ENCODE peak calls at places on chromosomes 16 and 17, in nine cellular contexts. K is HFF-Myc, D is fibroblast of villous mesenchyme, X is adrenal gland, T is AG04449, U is astrocyte of the cerebellum, I is OCI-LY7, W is choroid plexus epithelial cell, V is heart left ventricle. C is an unnamed sample.

GRCh38 chr17:13601776-13602551 is at the start of gene HS3ST3A1:
- DNase-seq in W (peak), V (peak), U (peak), I (no peak), X (peak), K (peak), T (no peak), D (peak), C (no peak)

GRCh38 chr16:68732068-68732680 is 4.9 kb upstream of the CDH1 start:
- DNase-seq in W (peak), X (no peak), K (no peak), U (no peak), I (no peak), V (no peak), T (no peak), D (no peak), C (no peak)

GRCh38 chr16:73131153-73131862 is 83.4 kb upstream of the ZFHX3 start:
- DNase-seq in I (no peak), U (no peak), D (no peak), X (no peak), T (no peak), K (no peak), W (peak), V (no peak), C (no peak)

GRCh38 chr17:8408371-8408770 is 10.7 kb upstream of the RNF222 start:
- DNase-seq in I (no peak), T (no peak), K (no peak), V (no peak), W (no peak), X (no peak), U (no peak), D (no peak), C (no peak)

GRCh38 chr16:87062569-87063442 is 254.4 kb downstream of the C16orf95 start:
- DNase-seq in U (peak), T (no peak), X (peak), D (peak), V (peak), W (peak), K (no peak), I (peak), C (peak)

GRCh38 chr16:57245472-57246113 is 534 bp downstream of the ARL2BP start:
- DNase-seq in X (peak), K (no peak), D (no peak), V (peak), W (peak), T (no peak), U (no peak), I (no peak), C (no peak)

GRCh38 chr17:34135841-34136240 is 119.2 kb upstream of the CCL2 start:
- DNase-seq in W (no peak), X (no peak), V (no peak), D (no peak), T (no peak), K (no peak), I (no peak), U (no peak), C (no peak)

GRCh38 chr17:72175787-72176515 is 55.1 kb downstream of the SOX9 start:
- DNase-seq in U (no peak), K (no peak), D (no peak), V (no peak), T (no peak), X (no peak), W (no peak), I (no peak), C (no peak)

GRCh38 chr17:67020293-67020766 is 24.0 kb upstream of the CACNG1 start:
- DNase-seq in T (no peak), X (no peak), V (no peak), W (no peak), I (no peak), K (no peak), U (no peak), D (no peak), C (no peak)

GRCh38 chr17:20896153-20896649 is 146.6 kb downstream of the USP22 start:
- DNase-seq in X (peak), W (peak), V (peak), D (no peak), T (no peak), U (no peak), K (no peak), I (no peak), C (no peak)

GRCh38 chr16:8899709-8900317 is 17.7 kb downstream of the LITAFD start:
- DNase-seq in D (no peak), K (no peak), I (no peak), U (no peak), T (no peak), V (no peak), W (no peak), X (no peak), C (no peak)

GRCh38 chr17:49696233-49696761 is 11.5 kb downstream of the SLC35B1 start:
- DNase-seq in D (no peak), W (no peak), I (no peak), X (no peak), T (no peak), U (no peak), K (no peak), V (no peak), C (no peak)

GRCh38 chr16:27387724-27388123 is 14.2 kb upstream of the IL21R start:
- DNase-seq in U (no peak), X (no peak), K (no peak), T (no peak), V (no peak), I (no peak), W (peak), D (no peak), C (no peak)

GRCh38 chr17:57924677-57925076 is 30.5 kb downstream of the CUEDC1 start:
- DNase-seq in I (no peak), V (no peak), X (no peak), K (no peak), U (no peak), T (no peak), D (no peak), W (no peak), C (no peak)

GRCh38 chr16:396605-397004 is 394 bp upstream of the NME4 start:
- DNase-seq in I (no peak), U (no peak), X (peak), V (no peak), D (peak), K (no peak), T (no peak), W (peak), C (no peak)

GRCh38 chr17:82940226-82941020 is 100.6 kb upstream of the ZNF750 start:
- DNase-seq in D (no peak), X (no peak), U (no peak), I (no peak), V (peak), W (no peak), T (no peak), K (no peak), C (no peak)

GRCh38 chr16:81702506-81702905 is 76.6 kb upstream of the PLCG2 start:
- DNase-seq in U (no peak), X (no peak), I (no peak), W (no peak), V (no peak), K (no peak), T (no peak), D (no peak), C (no peak)

GRCh38 chr16:27851586-27851985 is 211.9 kb downstream of the GSG1L start:
- DNase-seq in X (no peak), I (no peak), K (no peak), D (no peak), W (no peak), T (no peak), V (no peak), U (no peak), C (no peak)

GRCh38 chr16:57009641-57010170 is 20.3 kb downstream of the NLRC5 start:
- DNase-seq in K (no peak), V (no peak), I (no peak), D (no peak), W (no peak), U (no peak), T (no peak), X (no peak), C (no peak)

GRCh38 chr16:24189941-24190340 is 66.2 kb upstream of the CACNG3 start:
- DNase-seq in T (no peak), W (no peak), I (no peak), D (no peak), K (no peak), X (no peak), U (no peak), V (no peak), C (no peak)

GRCh38 chr16:8919934-8920465 is 37.8 kb downstream of the LITAFD start:
- DNase-seq in I (no peak), X (no peak), T (no peak), W (no peak), K (no peak), U (no peak), D (no peak), V (no peak), C (no peak)

GRCh38 chr16:85460252-85460982 is 152.7 kb upstream of the GSE1 start:
- DNase-seq in D (peak), T (no peak), U (no peak), W (peak), X (no peak), K (no peak), I (no peak), V (no peak), C (no peak)

GRCh38 chr17:40499551-40500189 is 1.8 kb downstream of the TNS4 start:
- DNase-seq in K (no peak), X (peak), T (no peak), U (no peak), W (peak), I (no peak), D (peak), V (peak), C (no peak)

GRCh38 chr17:77353684-77354419 is 213.1 kb downstream of the SEC14L1 start:
- DNase-seq in U (no peak), I (no peak), D (no peak), T (no peak), K (no peak), X (peak), W (no peak), V (peak), C (no peak)

GRCh38 chr16:19898924-19899604 is 14.4 kb upstream of the GPRC5B start:
- DNase-seq in X (peak), T (no peak), U (peak), K (peak), I (peak), V (no peak), W (peak), D (peak), C (no peak)

GRCh38 chr17:7015587-7016020 is 3.2 kb downstream of the RNASEK start:
- DNase-seq in U (no peak), W (no peak), V (no peak), X (peak), D (no peak), K (no peak), I (no peak), T (no peak), C (no peak)

GRCh38 chr17:75981019-75981615 is 2.1 kb downstream of the TEN1 start:
- DNase-seq in V (no peak), W (no peak), U (no peak), T (no peak), I (no peak), D (no peak), K (no peak), X (no peak), C (no peak)

GRCh38 chr17:38403491-38403890 is 24.8 kb upstream of the ARHGAP23 start:
- DNase-seq in X (no peak), U (no peak), V (no peak), T (no peak), W (peak), I (no peak), D (peak), K (no peak), C (no peak)

GRCh38 chr17:32253117-32253611 is 12.5 kb upstream of the RHBDL3 start:
- DNase-seq in W (peak), V (peak), D (peak), I (peak), T (no peak), K (peak), U (peak), X (peak), C (peak)

GRCh38 chr16:11978080-11978479 is 1.5 kb downstream of the SNX29 start:
- DNase-seq in T (no peak), X (no peak), D (no peak), K (no peak), U (no peak), I (peak), W (no peak), V (no peak), C (no peak)

GRCh38 chr17:33201255-33201654 is 91.8 kb downstream of the ASIC2 start:
- DNase-seq in T (no peak), W (no peak), X (no peak), K (no peak), D (no peak), V (no peak), U (no peak), I (no peak), C (no peak)

GRCh38 chr16:13909872-13910303 is 10.1 kb upstream of the ERCC4 start:
- DNase-seq in V (peak), X (peak), T (peak), K (no peak), W (peak), U (peak), I (no peak), D (peak), C (no peak)

GRCh38 chr16:88905563-88905962 is 39.1 kb upstream of the PABPN1L start:
- DNase-seq in V (no peak), X (no peak), T (no peak), D (no peak), W (no peak), U (no peak), K (no peak), I (peak), C (no peak)

GRCh38 chr17:1078831-1079561 is 82.1 kb downstream of the TIMM22 start:
- DNase-seq in V (peak), D (no peak), I (no peak), K (no peak), T (no peak), X (peak), U (no peak), W (no peak), C (no peak)

GRCh38 chr16:21104124-21104860 is 46.4 kb downstream of the DNAH3 start:
- DNase-seq in U (peak), X (no peak), D (peak), K (no peak), W (peak), I (no peak), V (no peak), T (no peak), C (no peak)

GRCh38 chr17:2365132-2365531 is 27.8 kb downstream of the SGSM2 start:
- DNase-seq in K (no peak), D (no peak), W (no peak), X (no peak), U (no peak), I (no peak), T (no peak), V (no peak), C (no peak)

GRCh38 chr17:18167421-18167820 is 16.2 kb upstream of the ALKBH5 start:
- DNase-seq in K (no peak), I (no peak), U (no peak), W (no peak), V (no peak), T (no peak), D (no peak), X (no peak), C (no peak)

GRCh38 chr16:70255584-70255983 is 3.8 kb upstream of the EXOSC6 start:
- DNase-seq in X (no peak), V (no peak), T (no peak), I (no peak), U (no peak), K (no peak), W (no peak), D (no peak), C (no peak)

GRCh38 chr16:70254965-70255286 is 3.2 kb upstream of the EXOSC6 start:
- DNase-seq in T (no peak), X (no peak), D (no peak), U (no peak), W (no peak), V (no peak), K (no peak), I (no peak), C (no peak)

GRCh38 chr16:70252355-70252988 is 732 bp upstream of the EXOSC6 start:
- DNase-seq in U (no peak), W (peak), X (no peak), K (no peak), I (peak), T (no peak), V (no peak), D (peak), C (no peak)

GRCh38 chr16:70253291-70254094 is 1.8 kb upstream of the EXOSC6 start:
- DNase-seq in D (peak), I (peak), U (no peak), V (no peak), T (no peak), X (no peak), K (peak), W (peak), C (no peak)

DNA sequence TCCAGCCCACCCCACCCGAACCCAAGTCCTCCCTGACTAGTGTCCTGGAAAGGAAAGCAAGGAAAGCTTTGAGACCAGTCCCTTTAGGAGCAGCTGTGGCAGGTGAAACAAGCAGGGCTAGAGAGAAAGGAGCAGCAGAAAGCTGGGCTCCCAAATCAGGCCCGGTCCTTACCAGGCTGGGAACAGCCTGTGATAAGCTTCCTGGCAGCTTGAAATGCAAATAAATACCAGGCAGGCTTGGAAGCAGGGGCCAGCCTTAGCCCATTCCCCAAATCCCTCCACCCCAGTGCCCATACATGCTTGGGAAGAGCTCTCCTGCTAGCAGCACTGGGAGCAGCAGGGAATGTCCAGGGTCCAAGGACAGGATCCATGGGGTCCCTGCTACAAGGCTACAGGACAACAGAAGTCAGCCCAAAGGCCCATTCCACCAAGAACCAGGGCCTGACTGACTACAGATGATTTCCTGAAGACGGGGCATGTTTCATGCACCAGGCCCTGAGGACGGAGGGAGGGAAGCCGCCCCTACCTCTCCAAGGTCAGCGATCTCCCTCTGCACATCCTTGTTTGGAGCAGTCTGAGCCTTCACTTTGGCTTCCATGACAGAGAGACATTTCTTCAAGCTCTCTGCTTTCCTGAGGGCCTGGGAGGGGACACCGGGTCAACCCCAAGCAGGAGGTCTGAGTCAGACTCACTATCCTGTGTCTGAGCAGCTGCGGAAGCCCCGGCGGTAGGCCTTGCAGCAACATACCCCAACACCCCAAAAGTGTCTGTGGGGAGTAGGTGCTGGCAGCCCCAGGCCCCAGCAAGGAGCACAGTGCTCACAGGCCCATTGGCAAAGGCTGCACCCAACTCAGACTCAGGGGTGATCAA is 2.6 kb upstream of the EXOSC6 start:
- DNase-seq in I (no peak), T (no peak), D (no peak), W (peak), X (no peak), V (no peak), K (no peak), U (no peak), C (no peak)
- TF ChIP-seq CTCF in I (peak), T (no peak), D (no peak), W (no peak), X (no peak), V (no peak), K (no peak), U (no peak), C (no peak)

GRCh38 chr17:64775701-64776570 is 113.8 kb upstream of the SMURF2 start:
- DNase-seq in W (no peak), X (no peak), U (no peak), D (no peak), K (no peak), V (no peak), I (no peak), T (no peak), C (no peak)

GRCh38 chr17:64777413-64778101 is 115.5 kb upstream of the SMURF2 start:
- DNase-seq in V (peak), I (peak), W (no peak), D (no peak), K (no peak), T (no peak), U (no peak), X (no peak), C (no peak)

GRCh38 chr17:64778367-64779290 is 116.5 kb upstream of the SMURF2 start:
- DNase-seq in K (no peak), W (no peak), X (no peak), T (no peak), I (peak), U (no peak), V (peak), D (no peak), C (no peak)

GRCh38 chr17:64779344-64780095 is 117.4 kb upstream of the SMURF2 start:
- DNase-seq in U (no peak), W (no peak), K (no peak), T (no peak), V (no peak), I (no peak), X (no peak), D (no peak), C (no peak)

DNA sequence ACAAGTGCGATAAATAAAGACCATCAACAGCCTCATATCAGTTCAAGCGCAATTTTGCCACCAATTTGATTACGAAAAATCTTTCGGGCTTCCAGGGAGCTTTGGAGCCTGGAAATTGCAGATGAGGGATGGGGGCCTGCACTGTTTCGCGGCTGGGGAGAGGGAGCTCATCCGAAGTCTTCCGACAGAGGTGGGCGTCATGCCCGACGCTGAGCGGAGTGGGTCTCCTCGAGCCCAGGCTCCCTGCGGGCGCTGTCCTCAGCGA is 115.9 kb upstream of the SMURF2 start:
- DNase-seq in I (no peak), K (no peak), U (no peak), T (no peak), X (no peak), W (no peak), V (no peak), D (no peak), C (no peak)
- H3K4me3 ChIP-seq in I (peak), K (no peak), U (peak), T (no peak), X (no peak), W (peak), V (peak), D (peak), C (no peak)

GRCh38 chr16:66515543-66516171 is 34.3 kb downstream of the TK2 start:
- DNase-seq in X (peak), U (peak), I (peak), D (peak), K (no peak), W (peak), T (no peak), V (no peak), C (no peak)
- TF ChIP-seq CTCF in X (peak), U (peak), I (peak), D (peak), K (peak), W (peak), T (peak), V (peak), C (peak)

DNA sequence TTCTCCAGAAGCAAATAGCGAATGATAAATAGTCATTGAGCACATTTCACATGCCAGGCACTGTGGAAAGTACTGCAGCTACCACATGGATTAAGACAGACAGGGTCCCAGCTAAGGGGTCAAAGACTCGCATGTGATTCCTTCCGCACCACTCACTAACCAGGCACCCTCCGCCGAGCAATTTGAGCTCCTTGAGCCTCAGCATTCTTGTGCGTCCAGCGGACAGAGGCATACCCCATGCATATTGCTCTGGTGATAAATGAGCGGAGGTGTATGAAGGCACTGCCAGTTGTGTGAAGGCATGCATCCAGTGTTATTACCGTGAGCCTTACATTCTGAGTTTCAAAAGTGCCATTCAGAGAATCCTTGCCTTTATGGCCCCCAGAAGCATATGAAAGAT is 358.7 kb downstream of the HS3ST4 start:
- DNase-seq in U (no peak), V (no peak), W (no peak), K (no peak), I (no peak), X (no peak), T (no peak), D (no peak), C (no peak)
- H3K4me3 ChIP-seq in U (no peak), V (no peak), W (no peak), K (no peak), I (no peak), X (no peak), T (no peak), D (no peak), C (no peak)

C was measured in epithelial cell of proximal tubule.